ENCODE peak calls at places on chromosomes 12 and 14, in four cellular contexts. G is H9, D is mesenchymal stem cell, J is IMR-90. F is an unnamed sample.

GRCh38 chr12:51403159-51403558 is 12.0 kb upstream of the GALNT6 start:
- DNase-seq in G (peak; percentile 14), D (no peak), J (peak; percentile 36), F (no peak)

GRCh38 chr12:22702690-22703089 is 77.7 kb downstream of the ETNK1 start:
- DNase-seq in G (no peak), D (no peak), J (no peak), F (no peak)

GRCh38 chr12:91250273-91250672 is 67.7 kb upstream of the DCN start:
- DNase-seq in G (no peak), D (no peak), J (peak; percentile 58), F (no peak)

GRCh38 chr12:118356809-118357326 is 15.8 kb downstream of the TAOK3 start:
- DNase-seq in G (no peak), D (peak; percentile 85), J (peak; percentile 92), F (no peak)

GRCh38 chr14:80095623-80096022 is 115.7 kb downstream of the DIO2 start:
- DNase-seq in G (no peak), D (peak; percentile 15), J (peak; percentile 85), F (no peak)

GRCh38 chr12:51160814-51161459 is 12.0 kb downstream of the TFCP2 start:
- DNase-seq in G (no peak), D (peak; percentile 83), J (no peak), F (no peak)

GRCh38 chr12:57089259-57090245 is 638 bp downstream of the NAB2 start:
- DNase-seq in G (no peak), D (peak; percentile 85), J (peak; percentile 51), F (no peak)

GRCh38 chr12:4025420-4026358 is 152.5 kb upstream of the PARP11 start:
- DNase-seq in G (peak; percentile 98), D (peak; percentile 11), J (no peak), F (no peak)

GRCh38 chr12:58364389-58365086 is 423.2 kb downstream of the ATP23 start:
- DNase-seq in G (no peak), D (peak; percentile 97), J (peak; percentile 99), F (no peak)

GRCh38 chr14:89000007-89000942 is 175.8 kb downstream of the TTC8 start:
- DNase-seq in G (peak; percentile 52), D (peak; percentile 95), J (peak; percentile 98), F (no peak)

GRCh38 chr14:87522575-87522974 is 470.4 kb downstream of the GALC start:
- DNase-seq in G (peak; percentile 80), D (no peak), J (no peak), F (no peak)

GRCh38 chr12:80420075-80420474 is 24.0 kb upstream of the PTPRQ start:
- DNase-seq in G (no peak), D (no peak), J (no peak), F (no peak)

GRCh38 chr14:53016491-53016890 is 65.6 kb upstream of the FERMT2 start:
- DNase-seq in G (no peak), D (no peak), J (peak; percentile 68), F (no peak)
- H2BK120ac ChIP-seq in G (no peak overlapping the region), D (no peak overlapping the region), J (peak overlapping the region; percentile 26), F (no peak overlapping the region)

GRCh38 chr12:2876431-2877046 is 435 bp downstream of the FOXM1 start:
- DNase-seq in G (no peak), D (peak; percentile 54), J (no peak), F (no peak)
- H4K8ac ChIP-seq in G (no peak overlapping the region), D (peak overlapping the region; percentile 84), J (peak overlapping the region; percentile 84), F (peak overlapping the region; percentile 99)

DNA sequence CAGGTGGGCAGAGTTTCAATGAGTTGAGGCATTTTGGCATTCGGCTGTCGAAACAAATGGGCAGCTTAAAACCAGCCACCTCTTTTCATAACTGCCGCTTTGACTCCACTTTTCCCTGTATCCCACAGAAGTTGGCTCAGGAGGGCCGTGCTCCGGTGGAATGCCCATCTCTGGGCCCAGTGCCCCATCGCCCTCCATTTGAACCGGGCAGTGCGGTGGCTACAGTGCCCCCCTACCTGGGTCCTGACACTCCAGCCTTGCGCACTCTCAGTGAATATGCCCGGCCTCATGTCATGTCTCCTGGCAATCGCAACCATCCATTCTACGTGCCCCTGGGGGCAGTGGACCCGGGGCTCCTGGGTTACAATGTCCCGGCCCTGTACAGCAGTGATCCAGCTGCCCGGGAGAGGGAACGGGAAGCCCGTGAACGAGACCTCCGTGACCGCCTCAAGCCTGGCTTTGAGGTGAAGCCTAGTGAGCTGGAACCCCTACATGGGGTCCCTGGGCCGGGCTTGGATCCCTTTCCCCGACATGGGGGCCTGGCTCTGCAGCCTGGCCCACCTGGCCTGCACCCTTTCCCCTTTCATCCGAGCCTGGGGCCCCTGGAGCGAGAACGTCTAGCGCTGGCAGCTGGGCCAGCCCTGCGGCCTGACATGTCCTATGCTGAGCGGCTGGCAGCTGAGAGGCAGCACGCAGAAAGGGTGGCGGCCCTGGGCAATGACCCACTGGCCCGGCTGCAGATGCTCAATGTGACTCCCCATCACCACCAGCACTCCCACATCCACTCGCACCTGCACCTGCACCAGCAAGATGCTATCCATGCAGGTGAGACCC is 5.0 kb upstream of the RNU7-1 start:
- DNase-seq in G (no peak), D (no peak), J (no peak), F (no peak)
- H3K14ac ChIP-seq in G (peak overlapping the region; percentile 45), D (no peak overlapping the region), J (no peak overlapping the region), F (peak overlapping the region; percentile 77)

GRCh38 chr12:47306130-47306529 is 226.4 kb upstream of the AMIGO2 start:
- DNase-seq in G (no peak), D (no peak), J (no peak), F (no peak)
- H2BK120ac ChIP-seq in G (no peak overlapping the region), D (no peak overlapping the region), J (peak overlapping the region; percentile 27), F (no peak overlapping the region)

GRCh38 chr12:120668797-120669054 is 18.2 kb upstream of the MLEC start:
- DNase-seq in G (no peak), D (no peak), J (no peak), F (no peak)
- H4K8ac ChIP-seq in G (no peak overlapping the region), D (no peak overlapping the region), J (no peak overlapping the region), F (no peak overlapping the region)

DNA sequence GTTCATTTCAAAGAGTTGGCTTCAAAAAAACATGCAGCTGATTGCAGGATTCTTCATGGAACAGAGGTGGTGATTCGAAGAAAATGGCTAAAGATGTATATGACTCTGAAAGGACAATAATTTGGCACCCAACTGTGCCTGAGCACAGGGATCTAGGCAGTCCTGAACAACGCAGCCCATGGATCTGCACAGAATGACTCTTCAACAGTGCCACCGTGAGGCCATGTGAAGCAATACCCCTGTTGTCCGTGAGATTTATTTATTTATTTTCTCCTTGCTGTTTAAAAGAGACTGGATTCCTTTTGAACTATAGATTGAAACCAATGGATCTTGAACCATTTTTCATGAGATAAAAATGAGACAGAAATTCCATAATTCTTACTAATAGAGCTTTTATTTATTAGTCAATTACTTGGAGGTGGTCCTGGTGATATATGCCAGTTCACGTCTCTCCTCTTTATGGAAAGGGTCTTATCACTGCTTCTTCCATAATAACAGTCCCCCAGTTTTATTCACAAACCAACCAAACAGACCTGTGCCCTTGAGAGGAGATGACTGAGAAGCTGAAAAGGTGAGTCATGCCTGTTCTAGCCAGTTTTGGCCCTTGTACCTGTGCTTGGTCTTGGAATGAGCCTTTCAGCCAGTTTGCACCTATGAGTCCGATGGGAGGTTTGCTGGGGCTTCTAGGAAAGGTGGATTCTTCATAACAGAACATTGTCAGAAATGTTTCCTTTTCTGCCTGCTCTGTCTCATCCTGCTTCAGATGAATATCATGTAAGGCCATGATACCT is 1598.3 kb downstream of the AACS start:
- DNase-seq in G (peak; percentile 62), D (no peak), J (no peak), F (peak; percentile 14)
- H3K14ac ChIP-seq in G (no peak overlapping the region), D (no peak overlapping the region), J (no peak overlapping the region), F (no peak overlapping the region)

DNA sequence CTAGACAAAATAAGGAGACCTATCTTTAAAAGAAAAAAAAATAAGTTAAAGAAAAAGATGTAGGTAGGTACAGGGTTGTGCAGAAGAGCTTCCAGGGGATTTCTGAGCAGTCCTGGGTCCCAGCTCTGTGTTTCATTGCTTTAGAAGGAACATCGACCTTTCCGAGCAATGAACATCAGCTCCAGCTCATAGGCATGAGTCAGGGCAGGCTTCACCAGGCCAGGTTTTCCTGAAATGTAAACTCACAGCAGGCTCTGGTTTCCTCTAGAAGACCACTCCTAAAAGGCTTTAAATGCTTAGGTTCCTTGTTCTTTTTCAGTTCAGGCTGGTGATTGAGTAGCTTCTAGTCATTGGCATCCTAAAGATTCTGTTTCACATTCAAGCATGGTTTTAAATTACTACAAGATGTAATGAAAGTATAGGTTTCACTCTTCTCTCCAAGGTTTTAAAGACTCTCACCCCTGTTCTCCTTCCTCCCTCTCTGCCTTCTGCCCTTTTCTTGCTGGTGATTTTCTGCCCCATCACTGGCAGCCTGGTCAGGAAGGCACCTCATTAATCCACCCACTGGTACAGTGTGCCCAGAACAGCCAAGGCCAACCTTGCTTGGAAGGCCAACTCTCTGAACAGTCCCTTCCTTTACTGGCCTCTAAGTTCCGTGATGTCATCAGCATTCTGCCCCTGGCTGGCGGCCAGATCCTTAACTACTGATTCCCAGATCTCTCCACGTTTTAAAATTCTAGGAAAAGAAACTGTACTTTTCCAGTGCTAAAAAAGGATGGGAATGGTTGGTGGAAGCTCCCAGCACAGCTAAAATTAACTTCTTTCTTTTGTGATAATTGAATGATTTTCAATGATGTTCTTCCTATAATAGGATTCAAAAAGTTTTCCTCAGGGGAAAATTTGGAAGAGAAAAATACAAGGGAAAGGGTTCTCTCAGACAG is 109.4 kb upstream of the HIF1A start:
- DNase-seq in G (no peak), D (peak; percentile 84), J (peak; percentile 93), F (no peak)
- H2BK120ac ChIP-seq in G (no peak overlapping the region), D (peak overlapping the region; percentile 12), J (peak overlapping the region; percentile 100), F (no peak overlapping the region)